ENCODE peak calls at places on chromosomes 5 and 9, in ten cellular contexts. One of them, this sample, is unnamed.
A peak's percentile ranks its signal among the peaks of the same experiment; 100 is the strongest.

GRCh38 chr9:87570000-87570834 is 72.5 kb downstream of the DAPK1 start:
- DNase-seq in kidney tubule cell: peak; percentile 34
- DNase-seq in ELF-1: no peak
- DNase-seq in Right ventricle myocardium superior: no peak
- DNase-seq in IMR-90: no peak
- DNase-seq in M059J: no peak
- DNase-seq in mesenteric fat pad: no peak
- DNase-seq in activated T-cell treated with anti-CD3 and anti-CD28 coated beads, Interleukin-2, amount 50 U/mL, for 48 hours: no peak
- DNase-seq in activated CD4-positive, alpha-beta T cell treated with anti-CD3 and anti-CD28 coated beads, Interleukin-2, amount 50 U/mL, for 48 hours: no peak
- DNase-seq in A673: no peak
- DNase-seq in this sample: no peak

GRCh38 chr9:137757139-137757538 is 120.4 kb upstream of the CACNA1B start:
- DNase-seq in kidney tubule cell: peak; percentile 38
- DNase-seq in ELF-1: no peak
- DNase-seq in Right ventricle myocardium superior: peak; percentile 70
- DNase-seq in IMR-90: no peak
- DNase-seq in M059J: peak; percentile 16
- DNase-seq in mesenteric fat pad: no peak
- DNase-seq in activated T-cell treated with anti-CD3 and anti-CD28 coated beads, Interleukin-2, amount 50 U/mL, for 48 hours: no peak
- DNase-seq in activated CD4-positive, alpha-beta T cell treated with anti-CD3 and anti-CD28 coated beads, Interleukin-2, amount 50 U/mL, for 48 hours: no peak
- DNase-seq in A673: no peak
- DNase-seq in this sample: no peak

GRCh38 chr5:55172051-55172899 is 702 bp downstream of the CDC20B start:
- DNase-seq in kidney tubule cell: peak; percentile 85
- DNase-seq in ELF-1: peak; percentile 63
- DNase-seq in Right ventricle myocardium superior: no peak
- DNase-seq in IMR-90: peak; percentile 78
- DNase-seq in M059J: peak; percentile 88
- DNase-seq in mesenteric fat pad: no peak
- DNase-seq in activated T-cell treated with anti-CD3 and anti-CD28 coated beads, Interleukin-2, amount 50 U/mL, for 48 hours: peak; percentile 63
- DNase-seq in activated CD4-positive, alpha-beta T cell treated with anti-CD3 and anti-CD28 coated beads, Interleukin-2, amount 50 U/mL, for 48 hours: peak; percentile 57
- DNase-seq in A673: peak; percentile 92
- DNase-seq in this sample: peak; percentile 57

GRCh38 chr5:173764321-173765029 is 123.7 kb upstream of the CPEB4 start:
- DNase-seq in kidney tubule cell: peak; percentile 98
- DNase-seq in ELF-1: peak; percentile 90
- DNase-seq in Right ventricle myocardium superior: peak; percentile 82
- DNase-seq in IMR-90: peak; percentile 96
- DNase-seq in M059J: peak; percentile 98
- DNase-seq in mesenteric fat pad: no peak
- DNase-seq in activated T-cell treated with anti-CD3 and anti-CD28 coated beads, Interleukin-2, amount 50 U/mL, for 48 hours: no peak
- DNase-seq in activated CD4-positive, alpha-beta T cell treated with anti-CD3 and anti-CD28 coated beads, Interleukin-2, amount 50 U/mL, for 48 hours: no peak
- DNase-seq in A673: no peak
- DNase-seq in this sample: no peak

GRCh38 chr9:3963266-3964019 is 336.4 kb downstream of the GLIS3 start:
- DNase-seq in kidney tubule cell: peak; percentile 57
- DNase-seq in ELF-1: no peak
- DNase-seq in Right ventricle myocardium superior: peak; percentile 48
- DNase-seq in IMR-90: peak; percentile 93
- DNase-seq in M059J: peak; percentile 95
- DNase-seq in mesenteric fat pad: no peak
- DNase-seq in activated T-cell treated with anti-CD3 and anti-CD28 coated beads, Interleukin-2, amount 50 U/mL, for 48 hours: no peak
- DNase-seq in activated CD4-positive, alpha-beta T cell treated with anti-CD3 and anti-CD28 coated beads, Interleukin-2, amount 50 U/mL, for 48 hours: no peak
- DNase-seq in A673: peak; percentile 72
- DNase-seq in this sample: no peak

GRCh38 chr9:136339173-136339957 is 12.0 kb downstream of the GPSM1 start:
- DNase-seq in kidney tubule cell: peak; percentile 64
- DNase-seq in ELF-1: peak; percentile 86
- DNase-seq in Right ventricle myocardium superior: peak; percentile 87
- DNase-seq in IMR-90: peak; percentile 53
- DNase-seq in M059J: peak; percentile 25
- DNase-seq in mesenteric fat pad: no peak
- DNase-seq in activated T-cell treated with anti-CD3 and anti-CD28 coated beads, Interleukin-2, amount 50 U/mL, for 48 hours: peak; percentile 54
- DNase-seq in activated CD4-positive, alpha-beta T cell treated with anti-CD3 and anti-CD28 coated beads, Interleukin-2, amount 50 U/mL, for 48 hours: peak; percentile 46
- DNase-seq in A673: no peak
- DNase-seq in this sample: no peak

GRCh38 chr9:126844085-126844484 is 16.4 kb upstream of the ZBTB34 start:
- DNase-seq in kidney tubule cell: peak; percentile 76
- DNase-seq in ELF-1: no peak
- DNase-seq in Right ventricle myocardium superior: no peak
- DNase-seq in IMR-90: peak; percentile 80
- DNase-seq in M059J: peak; percentile 94
- DNase-seq in mesenteric fat pad: no peak
- DNase-seq in activated T-cell treated with anti-CD3 and anti-CD28 coated beads, Interleukin-2, amount 50 U/mL, for 48 hours: no peak
- DNase-seq in activated CD4-positive, alpha-beta T cell treated with anti-CD3 and anti-CD28 coated beads, Interleukin-2, amount 50 U/mL, for 48 hours: no peak
- DNase-seq in A673: peak; percentile 62
- DNase-seq in this sample: no peak

GRCh38 chr9:38311382-38312270 is 80.9 kb upstream of the ALDH1B1 start:
- DNase-seq in kidney tubule cell: peak; percentile 43
- DNase-seq in ELF-1: peak; percentile 43
- DNase-seq in Right ventricle myocardium superior: no peak
- DNase-seq in IMR-90: no peak
- DNase-seq in M059J: no peak
- DNase-seq in mesenteric fat pad: no peak
- DNase-seq in activated T-cell treated with anti-CD3 and anti-CD28 coated beads, Interleukin-2, amount 50 U/mL, for 48 hours: no peak
- DNase-seq in activated CD4-positive, alpha-beta T cell treated with anti-CD3 and anti-CD28 coated beads, Interleukin-2, amount 50 U/mL, for 48 hours: no peak
- DNase-seq in A673: no peak
- DNase-seq in this sample: no peak

GRCh38 chr9:116058421-116058820 is 95.2 kb upstream of the PAPPA start:
- DNase-seq in kidney tubule cell: no peak
- DNase-seq in ELF-1: no peak
- DNase-seq in Right ventricle myocardium superior: no peak
- DNase-seq in IMR-90: no peak
- DNase-seq in M059J: no peak
- DNase-seq in mesenteric fat pad: no peak
- DNase-seq in activated T-cell treated with anti-CD3 and anti-CD28 coated beads, Interleukin-2, amount 50 U/mL, for 48 hours: no peak
- DNase-seq in activated CD4-positive, alpha-beta T cell treated with anti-CD3 and anti-CD28 coated beads, Interleukin-2, amount 50 U/mL, for 48 hours: no peak
- DNase-seq in A673: no peak
- DNase-seq in this sample: no peak

GRCh38 chr5:132369471-132370240 is at the start of gene SLC22A5:
- DNase-seq in kidney tubule cell: peak; percentile 85
- DNase-seq in ELF-1: peak; percentile 83
- DNase-seq in Right ventricle myocardium superior: peak; percentile 83
- DNase-seq in IMR-90: peak; percentile 33
- DNase-seq in M059J: peak; percentile 54
- DNase-seq in mesenteric fat pad: peak; percentile 93
- DNase-seq in activated T-cell treated with anti-CD3 and anti-CD28 coated beads, Interleukin-2, amount 50 U/mL, for 48 hours: peak; percentile 86
- DNase-seq in activated CD4-positive, alpha-beta T cell treated with anti-CD3 and anti-CD28 coated beads, Interleukin-2, amount 50 U/mL, for 48 hours: peak; percentile 79
- DNase-seq in A673: peak; percentile 50
- DNase-seq in this sample: peak; percentile 65

GRCh38 chr9:37604296-37604695 is 11.9 kb upstream of the TOMM5 start:
- DNase-seq in kidney tubule cell: no peak
- DNase-seq in ELF-1: no peak
- DNase-seq in Right ventricle myocardium superior: no peak
- DNase-seq in IMR-90: no peak
- DNase-seq in M059J: no peak
- DNase-seq in mesenteric fat pad: no peak
- DNase-seq in activated T-cell treated with anti-CD3 and anti-CD28 coated beads, Interleukin-2, amount 50 U/mL, for 48 hours: no peak
- DNase-seq in activated CD4-positive, alpha-beta T cell treated with anti-CD3 and anti-CD28 coated beads, Interleukin-2, amount 50 U/mL, for 48 hours: no peak
- DNase-seq in A673: no peak
- DNase-seq in this sample: no peak

GRCh38 chr9:96721303-96721702 is 56.6 kb downstream of the ZNF510 start:
- DNase-seq in kidney tubule cell: no peak
- DNase-seq in ELF-1: no peak
- DNase-seq in Right ventricle myocardium superior: no peak
- DNase-seq in IMR-90: no peak
- DNase-seq in M059J: peak; percentile 15
- DNase-seq in mesenteric fat pad: no peak
- DNase-seq in activated T-cell treated with anti-CD3 and anti-CD28 coated beads, Interleukin-2, amount 50 U/mL, for 48 hours: no peak
- DNase-seq in activated CD4-positive, alpha-beta T cell treated with anti-CD3 and anti-CD28 coated beads, Interleukin-2, amount 50 U/mL, for 48 hours: no peak
- DNase-seq in A673: no peak
- DNase-seq in this sample: no peak

GRCh38 chr5:173328896-173329369 is 719 bp upstream of the STC2 start:
- DNase-seq in kidney tubule cell: peak; percentile 88
- DNase-seq in ELF-1: peak; percentile 95
- DNase-seq in Right ventricle myocardium superior: no peak
- DNase-seq in IMR-90: peak; percentile 80
- DNase-seq in M059J: peak; percentile 91
- DNase-seq in mesenteric fat pad: no peak
- DNase-seq in activated T-cell treated with anti-CD3 and anti-CD28 coated beads, Interleukin-2, amount 50 U/mL, for 48 hours: peak; percentile 64
- DNase-seq in activated CD4-positive, alpha-beta T cell treated with anti-CD3 and anti-CD28 coated beads, Interleukin-2, amount 50 U/mL, for 48 hours: peak; percentile 57
- DNase-seq in A673: peak; percentile 30
- DNase-seq in this sample: no peak

GRCh38 chr9:98635374-98635773 is 73.4 kb downstream of the GABBR2 start:
- DNase-seq in kidney tubule cell: peak; percentile 74
- DNase-seq in ELF-1: no peak
- DNase-seq in Right ventricle myocardium superior: no peak
- DNase-seq in IMR-90: peak; percentile 62
- DNase-seq in M059J: peak; percentile 57
- DNase-seq in mesenteric fat pad: no peak
- DNase-seq in activated T-cell treated with anti-CD3 and anti-CD28 coated beads, Interleukin-2, amount 50 U/mL, for 48 hours: no peak
- DNase-seq in activated CD4-positive, alpha-beta T cell treated with anti-CD3 and anti-CD28 coated beads, Interleukin-2, amount 50 U/mL, for 48 hours: no peak
- DNase-seq in A673: no peak
- DNase-seq in this sample: no peak

GRCh38 chr9:97514531-97514930 is 13.1 kb downstream of the TMOD1 start:
- DNase-seq in kidney tubule cell: peak; percentile 43
- DNase-seq in ELF-1: no peak
- DNase-seq in Right ventricle myocardium superior: peak; percentile 67
- DNase-seq in IMR-90: no peak
- DNase-seq in M059J: no peak
- DNase-seq in mesenteric fat pad: peak; percentile 71
- DNase-seq in activated T-cell treated with anti-CD3 and anti-CD28 coated beads, Interleukin-2, amount 50 U/mL, for 48 hours: no peak
- DNase-seq in activated CD4-positive, alpha-beta T cell treated with anti-CD3 and anti-CD28 coated beads, Interleukin-2, amount 50 U/mL, for 48 hours: no peak
- DNase-seq in A673: no peak
- DNase-seq in this sample: no peak

GRCh38 chr9:132295181-132295580 is 59.6 kb downstream of the SETX start:
- DNase-seq in kidney tubule cell: no peak
- DNase-seq in ELF-1: no peak
- DNase-seq in Right ventricle myocardium superior: no peak
- DNase-seq in IMR-90: peak; percentile 52
- DNase-seq in M059J: no peak
- DNase-seq in mesenteric fat pad: no peak
- DNase-seq in activated T-cell treated with anti-CD3 and anti-CD28 coated beads, Interleukin-2, amount 50 U/mL, for 48 hours: no peak
- DNase-seq in activated CD4-positive, alpha-beta T cell treated with anti-CD3 and anti-CD28 coated beads, Interleukin-2, amount 50 U/mL, for 48 hours: no peak
- DNase-seq in A673: no peak
- DNase-seq in this sample: no peak